ENCODE peak calls at places on chromosomes 2 and 18, in ten cellular contexts. One of them, this sample, is unnamed.

GRCh38 chr2:209095432-209095831 is 328.4 kb upstream of the MAP2 start:
- DNase-seq in sigmoid colon: no peak
- DNase-seq in H1: no peak
- DNase-seq in tibial nerve: no peak
- DNase-seq in A549: no peak
- DNase-seq in upper lobe of left lung: no peak
- DNase-seq in ovary: no peak
- DNase-seq in stomach: no peak
- DNase-seq in esophagus muscularis mucosa: no peak
- DNase-seq in K562: no peak
- DNase-seq in this sample: no peak

GRCh38 chr2:135945521-135945920 is 39.9 kb downstream of the DARS1 start:
- DNase-seq in upper lobe of left lung: no peak
- DNase-seq in esophagus muscularis mucosa: no peak
- DNase-seq in H1: no peak
- DNase-seq in sigmoid colon: no peak
- DNase-seq in A549: no peak
- DNase-seq in K562: no peak
- DNase-seq in tibial nerve: no peak
- DNase-seq in ovary: no peak
- DNase-seq in stomach: no peak
- DNase-seq in this sample: no peak

GRCh38 chr18:37762076-37762475 is 196.5 kb upstream of the CELF4 start:
- DNase-seq in ovary: no peak
- DNase-seq in upper lobe of left lung: peak; percentile 59
- DNase-seq in esophagus muscularis mucosa: peak; percentile 78
- DNase-seq in stomach: no peak
- DNase-seq in tibial nerve: no peak
- DNase-seq in H1: no peak
- DNase-seq in K562: no peak
- DNase-seq in sigmoid colon: no peak
- DNase-seq in A549: no peak
- DNase-seq in this sample: no peak

GRCh38 chr2:68918497-68918896 is 34.2 kb downstream of the GKN2 start:
- DNase-seq in tibial nerve: no peak
- DNase-seq in ovary: no peak
- DNase-seq in esophagus muscularis mucosa: no peak
- DNase-seq in A549: peak; percentile 22
- DNase-seq in sigmoid colon: no peak
- DNase-seq in stomach: no peak
- DNase-seq in H1: no peak
- DNase-seq in K562: no peak
- DNase-seq in upper lobe of left lung: no peak
- DNase-seq in this sample: no peak

GRCh38 chr18:48306838-48307237 is 102.3 kb downstream of the ZBTB7C start:
- DNase-seq in A549: no peak
- DNase-seq in sigmoid colon: peak; percentile 7
- DNase-seq in upper lobe of left lung: no peak
- DNase-seq in tibial nerve: no peak
- DNase-seq in esophagus muscularis mucosa: no peak
- DNase-seq in H1: no peak
- DNase-seq in stomach: peak; percentile 10
- DNase-seq in ovary: no peak
- DNase-seq in K562: no peak
- DNase-seq in this sample: no peak

GRCh38 chr2:201697899-201698298 is 545 bp downstream of the MPP4 start:
- DNase-seq in stomach: no peak
- DNase-seq in K562: no peak
- DNase-seq in tibial nerve: no peak
- DNase-seq in A549: no peak
- DNase-seq in esophagus muscularis mucosa: peak; percentile 42
- DNase-seq in sigmoid colon: no peak
- DNase-seq in H1: no peak
- DNase-seq in upper lobe of left lung: no peak
- DNase-seq in ovary: no peak
- DNase-seq in this sample: no peak

GRCh38 chr2:206800501-206801416 is 35.4 kb downstream of the FASTKD2 start:
- DNase-seq in ovary: peak; percentile 56
- DNase-seq in H1: no peak
- DNase-seq in upper lobe of left lung: peak; percentile 63
- DNase-seq in esophagus muscularis mucosa: no peak
- DNase-seq in sigmoid colon: peak; percentile 83
- DNase-seq in A549: peak; percentile 72
- DNase-seq in tibial nerve: peak; percentile 40
- DNase-seq in stomach: peak; percentile 53
- DNase-seq in K562: peak; percentile 29
- DNase-seq in this sample: peak; percentile 57

GRCh38 chr18:2191180-2191790 is 380.0 kb downstream of the METTL4 start:
- DNase-seq in sigmoid colon: no peak
- DNase-seq in ovary: no peak
- DNase-seq in stomach: no peak
- DNase-seq in K562: no peak
- DNase-seq in H1: no peak
- DNase-seq in A549: no peak
- DNase-seq in tibial nerve: no peak
- DNase-seq in upper lobe of left lung: no peak
- DNase-seq in esophagus muscularis mucosa: no peak
- DNase-seq in this sample: no peak

GRCh38 chr2:237700583-237701032 is 73.2 kb downstream of the LRRFIP1 start:
- DNase-seq in K562: no peak
- DNase-seq in esophagus muscularis mucosa: no peak
- DNase-seq in tibial nerve: no peak
- DNase-seq in H1: no peak
- DNase-seq in A549: no peak
- DNase-seq in sigmoid colon: peak; percentile 92
- DNase-seq in upper lobe of left lung: peak; percentile 75
- DNase-seq in ovary: no peak
- DNase-seq in stomach: no peak
- DNase-seq in this sample: peak; percentile 46

GRCh38 chr18:56083097-56083865 is 495.3 kb upstream of the TCF4 start:
- DNase-seq in upper lobe of left lung: no peak
- DNase-seq in tibial nerve: no peak
- DNase-seq in sigmoid colon: no peak
- DNase-seq in A549: no peak
- DNase-seq in esophagus muscularis mucosa: no peak
- DNase-seq in H1: no peak
- DNase-seq in K562: no peak
- DNase-seq in stomach: no peak
- DNase-seq in ovary: peak; percentile 64
- DNase-seq in this sample: no peak

GRCh38 chr2:75481041-75481836 is 79.5 kb downstream of the EVA1A start:
- DNase-seq in H1: no peak
- DNase-seq in stomach: no peak
- DNase-seq in K562: no peak
- DNase-seq in ovary: no peak
- DNase-seq in upper lobe of left lung: no peak
- DNase-seq in esophagus muscularis mucosa: peak; percentile 19
- DNase-seq in sigmoid colon: no peak
- DNase-seq in tibial nerve: no peak
- DNase-seq in A549: peak; percentile 52
- DNase-seq in this sample: no peak

GRCh38 chr2:33104052-33104623 is 157.4 kb downstream of the LTBP1 start:
- DNase-seq in tibial nerve: no peak
- DNase-seq in stomach: no peak
- DNase-seq in esophagus muscularis mucosa: no peak
- DNase-seq in sigmoid colon: no peak
- DNase-seq in K562: no peak
- DNase-seq in H1: no peak
- DNase-seq in upper lobe of left lung: no peak
- DNase-seq in A549: peak; percentile 57
- DNase-seq in ovary: no peak
- DNase-seq in this sample: no peak

GRCh38 chr2:85066874-85067351 is 66.3 kb upstream of the TCF7L1 start:
- DNase-seq in ovary: peak; percentile 78
- DNase-seq in upper lobe of left lung: peak; percentile 76
- DNase-seq in stomach: peak; percentile 67
- DNase-seq in H1: peak; percentile 65
- DNase-seq in K562: peak; percentile 66
- DNase-seq in sigmoid colon: peak; percentile 88
- DNase-seq in esophagus muscularis mucosa: peak; percentile 94
- DNase-seq in tibial nerve: peak; percentile 61
- DNase-seq in A549: peak; percentile 87
- DNase-seq in this sample: peak; percentile 66

GRCh38 chr2:68292108-68292710 is 27.5 kb downstream of the CNRIP1 start:
- DNase-seq in tibial nerve: no peak
- DNase-seq in A549: peak; percentile 63
- DNase-seq in stomach: no peak
- DNase-seq in upper lobe of left lung: no peak
- DNase-seq in K562: peak; percentile 54
- DNase-seq in sigmoid colon: no peak
- DNase-seq in ovary: no peak
- DNase-seq in esophagus muscularis mucosa: no peak
- DNase-seq in H1: no peak
- DNase-seq in this sample: no peak

GRCh38 chr2:128314348-128315121 is 4.1 kb downstream of the HS6ST1 start:
- DNase-seq in K562: no peak
- DNase-seq in esophagus muscularis mucosa: peak; percentile 80
- DNase-seq in A549: no peak
- DNase-seq in stomach: peak; percentile 25
- DNase-seq in H1: no peak
- DNase-seq in ovary: no peak
- DNase-seq in upper lobe of left lung: peak; percentile 14
- DNase-seq in tibial nerve: no peak
- DNase-seq in sigmoid colon: peak; percentile 60
- DNase-seq in this sample: no peak

GRCh38 chr2:74513605-74514367 is 464 bp upstream of the TLX2 start:
- DNase-seq in stomach: no peak
- DNase-seq in esophagus muscularis mucosa: no peak
- DNase-seq in sigmoid colon: peak; percentile 60
- DNase-seq in upper lobe of left lung: no peak
- DNase-seq in tibial nerve: no peak
- DNase-seq in A549: no peak
- DNase-seq in H1: no peak
- DNase-seq in K562: no peak
- DNase-seq in ovary: no peak
- DNase-seq in this sample: no peak

GRCh38 chr18:3083776-3084175 is 70.8 kb upstream of the LPIN2 start:
- DNase-seq in ovary: no peak
- DNase-seq in stomach: no peak
- DNase-seq in tibial nerve: no peak
- DNase-seq in H1: no peak
- DNase-seq in K562: no peak
- DNase-seq in upper lobe of left lung: no peak
- DNase-seq in A549: no peak
- DNase-seq in esophagus muscularis mucosa: peak; percentile 50
- DNase-seq in sigmoid colon: no peak
- DNase-seq in this sample: no peak

GRCh38 chr2:239948100-239948881 is 76.9 kb downstream of the NDUFA10 start:
- DNase-seq in stomach: peak; percentile 15
- DNase-seq in tibial nerve: no peak
- DNase-seq in esophagus muscularis mucosa: no peak
- DNase-seq in ovary: peak; percentile 15
- DNase-seq in K562: no peak
- DNase-seq in A549: no peak
- DNase-seq in upper lobe of left lung: peak; percentile 16
- DNase-seq in sigmoid colon: peak; percentile 36
- DNase-seq in H1: no peak
- DNase-seq in this sample: no peak

GRCh38 chr2:27735263-27735904 is 36.1 kb upstream of the MRPL33 start:
- DNase-seq in upper lobe of left lung: peak; percentile 92
- DNase-seq in A549: no peak
- DNase-seq in K562: peak; percentile 72
- DNase-seq in H1: peak; percentile 47
- DNase-seq in ovary: peak; percentile 80
- DNase-seq in esophagus muscularis mucosa: peak; percentile 94
- DNase-seq in tibial nerve: peak; percentile 46
- DNase-seq in sigmoid colon: peak; percentile 88
- DNase-seq in stomach: peak; percentile 79
- DNase-seq in this sample: peak; percentile 78

GRCh38 chr2:10316860-10317259 is 14.2 kb downstream of the HPCAL1 start:
- DNase-seq in K562: no peak
- DNase-seq in upper lobe of left lung: no peak
- DNase-seq in stomach: no peak
- DNase-seq in esophagus muscularis mucosa: no peak
- DNase-seq in tibial nerve: no peak
- DNase-seq in A549: no peak
- DNase-seq in ovary: no peak
- DNase-seq in sigmoid colon: no peak
- DNase-seq in H1: no peak
- DNase-seq in this sample: no peak
- TF ChIP-seq POLR2A in K562: no peak
- TF ChIP-seq POLR2A in upper lobe of left lung: no peak
- TF ChIP-seq POLR2A in stomach: no peak
- TF ChIP-seq POLR2A in esophagus muscularis mucosa: no peak
- TF ChIP-seq POLR2A in tibial nerve: no peak
- TF ChIP-seq POLR2A in A549: no peak
- TF ChIP-seq POLR2A in ovary: no peak
- TF ChIP-seq POLR2A in sigmoid colon: no peak
- TF ChIP-seq POLR2A in H1: no peak
- TF ChIP-seq POLR2A in this sample: no peak

GRCh38 chr2:97662895-97663625 is 784 bp downstream of the ACTR1B start:
- DNase-seq in ovary: peak; percentile 76
- DNase-seq in esophagus muscularis mucosa: peak; percentile 93
- DNase-seq in tibial nerve: peak; percentile 43
- DNase-seq in H1: peak; percentile 43
- DNase-seq in sigmoid colon: peak; percentile 87
- DNase-seq in K562: peak; percentile 66
- DNase-seq in stomach: peak; percentile 78
- DNase-seq in A549: peak; percentile 64
- DNase-seq in upper lobe of left lung: peak; percentile 94
- DNase-seq in this sample: peak; percentile 81
- TF ChIP-seq EP300 in ovary: no peak
- TF ChIP-seq EP300 in esophagus muscularis mucosa: no peak
- TF ChIP-seq EP300 in tibial nerve: no peak
- TF ChIP-seq EP300 in H1: no peak
- TF ChIP-seq EP300 in sigmoid colon: no peak
- TF ChIP-seq EP300 in K562: no peak
- TF ChIP-seq EP300 in stomach: no peak
- TF ChIP-seq EP300 in A549: no peak
- TF ChIP-seq EP300 in upper lobe of left lung: no peak
- TF ChIP-seq EP300 in this sample: no peak

DNA sequence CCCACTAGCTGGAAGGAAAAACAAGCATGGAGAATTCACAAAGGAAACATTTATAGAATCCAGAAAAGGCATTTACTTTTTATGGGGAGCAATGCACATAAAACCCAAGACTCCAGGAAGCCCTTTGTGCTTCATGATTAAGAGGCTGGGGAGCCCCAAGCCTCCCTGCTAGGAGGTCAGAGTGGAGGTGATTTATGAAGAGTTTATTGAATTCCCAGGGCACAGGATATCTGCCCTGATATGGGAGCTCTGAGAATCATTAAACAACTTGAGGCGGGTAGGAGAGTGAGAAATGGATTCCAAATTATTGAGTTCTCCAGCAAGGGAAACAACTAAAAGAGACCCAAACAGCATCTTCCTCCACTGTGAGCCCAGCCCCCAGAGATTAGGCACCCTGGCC is 211.8 kb downstream of the MGAT5 start:
- DNase-seq in H1: no peak
- DNase-seq in upper lobe of left lung: no peak
- DNase-seq in sigmoid colon: no peak
- DNase-seq in A549: no peak
- DNase-seq in tibial nerve: no peak
- DNase-seq in esophagus muscularis mucosa: no peak
- DNase-seq in stomach: no peak
- DNase-seq in K562: no peak
- DNase-seq in ovary: no peak
- DNase-seq in this sample: no peak
- TF ChIP-seq POLR2A in H1: no peak
- TF ChIP-seq POLR2A in upper lobe of left lung: no peak
- TF ChIP-seq POLR2A in sigmoid colon: no peak
- TF ChIP-seq POLR2A in A549: no peak
- TF ChIP-seq POLR2A in tibial nerve: no peak
- TF ChIP-seq POLR2A in esophagus muscularis mucosa: no peak
- TF ChIP-seq POLR2A in stomach: no peak
- TF ChIP-seq POLR2A in K562: no peak
- TF ChIP-seq POLR2A in ovary: no peak
- TF ChIP-seq POLR2A in this sample: no peak

GRCh38 chr2:189444322-189444721 is 3.0 kb downstream of the WDR75 start:
- DNase-seq in H1: no peak
- DNase-seq in K562: no peak
- DNase-seq in ovary: no peak
- DNase-seq in sigmoid colon: no peak
- DNase-seq in upper lobe of left lung: no peak
- DNase-seq in tibial nerve: no peak
- DNase-seq in A549: no peak
- DNase-seq in stomach: no peak
- DNase-seq in esophagus muscularis mucosa: no peak
- DNase-seq in this sample: no peak
- TF ChIP-seq EP300 in H1: no peak
- TF ChIP-seq EP300 in K562: no peak
- TF ChIP-seq EP300 in ovary: no peak
- TF ChIP-seq EP300 in sigmoid colon: no peak
- TF ChIP-seq EP300 in upper lobe of left lung: no peak
- TF ChIP-seq EP300 in tibial nerve: no peak
- TF ChIP-seq EP300 in A549: no peak
- TF ChIP-seq EP300 in stomach: no peak
- TF ChIP-seq EP300 in esophagus muscularis mucosa: no peak
- TF ChIP-seq EP300 in this sample: no peak